ENCODE peak calls at places on chromosomes 4 and X, in seven cellular contexts. A is GM12864, O is A549, F is PC-9, Q is HFF-Myc, L is astrocyte, E is AG09309. Z is an unnamed sample.

GRCh38 chr4:119678761-119679160 is 50.2 kb upstream of the PDE5A start:
- DNase-seq in O (no peak), L (peak; percentile 43), A (no peak), E (no peak), Q (no peak), F (no peak), Z (no peak)

GRCh38 chr4:1783970-1784369 is 9.1 kb upstream of the FGFR3 start:
- DNase-seq in L (no peak), E (no peak), Q (no peak), A (no peak), F (peak; percentile 55), O (no peak), Z (no peak)

GRCh38 chr4:75708218-75708691 is 16.1 kb upstream of the USO1 start:
- DNase-seq in O (no peak), Q (no peak), E (no peak), F (no peak), A (no peak), L (no peak), Z (no peak)

GRCh38 chr4:111214371-111214770 is 591.5 kb upstream of the PITX2 start:
- DNase-seq in Q (no peak), A (no peak), F (no peak), L (no peak), E (no peak), O (no peak), Z (no peak)

GRCh38 chrX:136157187-136157586 is 9.9 kb downstream of the FHL1 start:
- DNase-seq in O (no peak), Q (no peak), E (no peak), A (no peak), F (no peak), L (no peak), Z (no peak)

GRCh38 chrX:133362538-133362937 is 52.8 kb downstream of the GPC4 start:
- DNase-seq in O (no peak), F (no peak), L (no peak), E (no peak), Q (no peak), A (no peak), Z (no peak)

GRCh38 chrX:150238656-150239382 is 124.3 kb upstream of the MAMLD1 start:
- DNase-seq in A (no peak), Q (no peak), O (no peak), L (no peak), E (no peak), F (no peak), Z (no peak)

GRCh38 chr4:68904786-68905185 is 46.8 kb downstream of the UGT2A3 start:
- DNase-seq in Q (no peak), O (no peak), E (no peak), F (no peak), L (no peak), A (no peak), Z (no peak)

GRCh38 chr4:23877758-23878229 is 12.1 kb downstream of the PPARGC1A start:
- DNase-seq in O (no peak), E (no peak), A (no peak), F (no peak), Q (peak; percentile 2), L (peak; percentile 85), Z (no peak)

GRCh38 chr4:71231073-71231752 is 107.6 kb upstream of the SLC4A4 start:
- DNase-seq in A (no peak), O (no peak), F (no peak), L (peak; percentile 56), E (peak; percentile 65), Q (no peak), Z (peak; percentile 94)

GRCh38 chrX:136163694-136164093 is 16.4 kb downstream of the FHL1 start:
- DNase-seq in E (no peak), O (no peak), A (no peak), Q (no peak), L (peak; percentile 62), F (no peak), Z (peak; percentile 26)

GRCh38 chr4:107292979-107293378 is 256.9 kb upstream of the DKK2 start:
- DNase-seq in E (no peak), L (no peak), F (no peak), A (no peak), O (no peak), Q (no peak), Z (no peak)

GRCh38 chr4:182971702-182972101 is 54.5 kb upstream of the DCTD start:
- DNase-seq in O (no peak), F (no peak), A (no peak), Q (no peak), E (no peak), L (no peak), Z (no peak)

GRCh38 chr4:8836664-8837171 is 34.9 kb downstream of the HMX1 start:
- DNase-seq in A (no peak), Q (no peak), L (no peak), E (no peak), O (no peak), F (no peak), Z (no peak)

GRCh38 chrX:103276581-103277002 is at the start of gene TCEAL5:
- DNase-seq in E (no peak), Q (no peak), L (no peak), O (no peak), A (no peak), F (no peak), Z (no peak)

GRCh38 chrX:2692221-2693122 is 1.4 kb downstream of the CD99 start:
- DNase-seq in L (peak; percentile 78), F (no peak), O (no peak), Q (no peak), A (no peak), E (no peak), Z (peak; percentile 62)

GRCh38 chr4:114905017-114905416 is 208.4 kb downstream of the NDST4 start:
- DNase-seq in E (no peak), L (no peak), O (no peak), F (no peak), A (no peak), Q (no peak), Z (no peak)

GRCh38 chr4:157713342-157713741 is 459.5 kb downstream of the GASK1B start:
- DNase-seq in Q (no peak), L (no peak), O (no peak), A (no peak), F (no peak), E (no peak), Z (no peak)

GRCh38 chrX:48972214-48973164 is 845 bp upstream of the KCND1 start:
- DNase-seq in F (no peak), A (no peak), L (peak; percentile 26), E (no peak), O (peak; percentile 54), Q (no peak), Z (peak; percentile 43)

DNA sequence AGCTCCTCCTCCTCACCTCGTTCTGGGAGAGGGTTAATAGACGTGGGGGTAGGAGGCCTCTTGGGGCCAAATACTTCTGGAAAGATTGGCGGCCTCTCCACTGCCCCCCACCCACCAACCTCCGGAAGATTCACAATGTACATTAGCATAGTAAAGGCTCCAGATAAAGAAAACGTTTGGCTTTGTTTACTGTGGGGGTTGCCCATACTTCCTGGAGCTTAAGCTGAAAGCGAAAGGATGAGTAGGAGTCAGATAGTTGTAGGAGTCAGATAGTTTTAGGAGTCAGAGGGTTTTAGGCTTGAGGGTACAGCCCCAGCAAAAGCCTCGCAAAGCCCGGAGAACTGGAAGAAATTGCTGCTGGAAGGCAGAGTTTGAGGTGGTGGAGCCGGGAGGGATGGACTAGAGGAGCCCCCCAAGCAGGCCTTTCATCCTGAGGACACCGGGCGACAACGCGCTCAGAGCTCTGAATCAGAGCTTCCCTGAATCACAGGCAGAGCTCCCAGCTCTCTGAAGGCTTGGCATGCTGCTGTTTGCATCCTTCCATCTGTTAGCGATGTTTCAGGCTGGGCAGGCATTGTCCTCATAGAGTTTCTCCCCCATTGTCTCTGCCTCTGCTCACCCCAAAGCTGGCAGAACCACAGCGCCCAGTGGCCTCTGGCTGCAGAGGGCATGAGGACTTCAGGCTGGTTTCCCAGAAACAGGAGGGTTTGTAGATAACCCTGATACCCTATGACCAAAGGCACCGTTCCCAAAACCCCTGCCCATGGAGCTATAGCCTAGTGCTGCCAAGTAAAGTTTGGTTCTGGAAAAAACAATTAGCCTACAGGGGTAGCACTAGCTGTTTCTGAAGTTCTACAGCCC is 280.7 kb downstream of the BCOR start:
- DNase-seq in E (no peak), L (peak; percentile 21), Q (no peak), A (no peak), F (no peak), O (no peak), Z (peak; percentile 50)
- H3K4me3 ChIP-seq in E (peak overlapping the region; percentile 31), L (peak overlapping the region; percentile 28), Q (no peak overlapping the region), A (no peak overlapping the region), F (no peak overlapping the region), O (no peak overlapping the region), Z (peak overlapping the region; percentile 30)

GRCh38 chr4:162943263-162943662 is 223.4 kb downstream of the NAF1 start:
- DNase-seq in F (no peak), A (no peak), Q (no peak), L (no peak), O (no peak), E (no peak), Z (no peak)
- TF ChIP-seq CTCF in F (no peak), A (no peak), Q (no peak), L (no peak), O (no peak), E (no peak), Z (no peak)

GRCh38 chr4:153433753-153434105 is 32.4 kb upstream of the TMEM131L start:
- DNase-seq in Q (no peak), E (no peak), A (no peak), L (no peak), F (no peak), O (no peak), Z (no peak)

GRCh38 chr4:153427363-153428071 is 38.6 kb upstream of the TMEM131L start:
- DNase-seq in A (no peak), E (peak; percentile 52), O (no peak), L (peak; percentile 69), F (no peak), Q (no peak), Z (peak; percentile 76)

GRCh38 chr4:153428816-153429592 is 37.2 kb upstream of the TMEM131L start:
- DNase-seq in O (no peak), E (no peak), F (no peak), Q (no peak), A (no peak), L (no peak), Z (no peak)

GRCh38 chr4:153434190-153434589 is 32.0 kb upstream of the TMEM131L start:
- DNase-seq in F (no peak), L (no peak), Q (no peak), O (no peak), A (no peak), E (no peak), Z (no peak)

DNA sequence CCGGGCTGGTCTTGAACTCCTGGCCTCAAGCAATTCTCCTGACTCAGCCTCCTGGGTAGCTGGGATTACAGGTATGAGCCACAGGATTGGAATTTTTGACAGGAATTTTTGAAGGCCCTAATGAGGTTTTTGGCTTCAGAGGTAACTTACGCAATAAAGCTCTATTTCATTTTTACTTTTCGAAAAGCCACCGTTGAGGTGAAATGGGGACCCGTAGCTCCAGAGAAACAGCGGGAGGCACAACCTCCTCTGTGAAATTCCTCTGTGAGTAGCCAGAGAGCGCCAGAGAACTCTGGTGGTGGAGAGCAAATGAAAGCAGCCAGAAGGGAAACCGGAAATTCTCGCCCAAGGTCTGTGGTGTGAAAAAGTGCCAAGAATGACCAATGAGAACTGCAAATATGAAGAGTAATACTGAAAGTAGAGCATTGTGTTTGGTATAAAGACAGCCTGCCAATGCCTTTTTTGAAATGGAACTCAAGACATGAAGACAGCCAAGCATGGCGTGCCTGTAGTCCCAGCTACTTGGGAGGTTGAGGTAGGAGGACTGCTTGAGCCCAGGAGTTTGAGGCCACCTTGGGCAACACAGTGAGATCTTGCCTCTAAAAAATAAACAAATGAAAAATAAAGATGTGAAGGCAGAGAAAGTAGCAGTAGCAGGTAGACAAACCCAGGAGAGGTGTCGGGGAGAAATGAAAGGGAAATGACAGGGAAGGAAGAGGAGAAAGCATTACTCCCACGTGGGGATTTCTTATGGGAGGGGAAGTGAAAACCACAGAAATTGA is 33.0 kb upstream of the TMEM131L start:
- DNase-seq in E (peak; percentile 87), A (peak; percentile 95), F (peak; percentile 72), O (peak; percentile 5), Q (no peak), L (peak; percentile 83), Z (peak; percentile 94)
- H3K4me3 ChIP-seq in E (no peak overlapping the region), A (peak overlapping the region; percentile 40), F (no peak overlapping the region), O (no peak overlapping the region), Q (no peak overlapping the region), L (no peak overlapping the region), Z (no peak overlapping the region)

GRCh38 chr4:4677825-4678522 is 136.1 kb upstream of the STX18 start:
- DNase-seq in O (no peak), L (peak; percentile 29), E (peak; percentile 67), A (no peak), F (no peak), Q (peak; percentile 70), Z (peak; percentile 95)
- TF ChIP-seq CTCF in O (no peak), L (peak; percentile 71), E (peak; percentile 86), A (peak; percentile 53), F (peak; percentile 36), Q (peak; percentile 80), Z (peak; percentile 98)

Z was measured in AG10803.